ENCODE peak calls at places on chromosomes 6 and 20, in four cellular contexts. H is WTC11, A is GM12878, S is HEK293T. M is an unnamed sample.

GRCh38 chr6:128520436-128521301 is at the start of gene PTPRK:
- DNase-seq in H (peak; percentile 96), S (peak; percentile 89), A (no peak), M (peak; percentile 76)

GRCh38 chr6:111765681-111766523 is 107.3 kb downstream of the FYN start:
- DNase-seq in H (no peak), S (no peak), A (no peak), M (no peak)

GRCh38 chr6:116008470-116009229 is 52.0 kb downstream of the FRK start:
- DNase-seq in S (no peak), H (no peak), A (peak; percentile 73), M (peak; percentile 6)

GRCh38 chr6:150755042-150755441 is 110.5 kb upstream of the MTHFD1L start:
- DNase-seq in A (no peak), S (no peak), H (no peak), M (no peak)

GRCh38 chr6:156886409-156886808 is 109.2 kb downstream of the ARID1B start:
- DNase-seq in A (no peak), H (no peak), S (no peak), M (no peak)

GRCh38 chr6:28719275-28719940 is 193.7 kb downstream of the GPX5 start:
- DNase-seq in A (no peak), H (peak; percentile 80), S (no peak), M (peak; percentile 67)

GRCh38 chr6:101445527-101445926 is 52.0 kb downstream of the GRIK2 start:
- DNase-seq in S (no peak), A (no peak), H (no peak), M (no peak)

GRCh38 chr20:62771396-62772102 is 24.7 kb upstream of the MRGBP start:
- DNase-seq in A (no peak), H (no peak), S (no peak), M (no peak)

GRCh38 chr6:2865270-2866182 is 23.9 kb upstream of the SERPINB1 start:
- DNase-seq in A (no peak), H (no peak), S (no peak), M (no peak)

GRCh38 chr6:100464162-100464851 is 414 bp downstream of the SIM1 start:
- DNase-seq in S (peak; percentile 35), H (no peak), A (no peak), M (no peak)

GRCh38 chr6:67558985-67559384 is 1076.1 kb upstream of the ADGRB3 start:
- DNase-seq in A (no peak), H (no peak), S (no peak), M (no peak)

GRCh38 chr6:55659304-55659703 is 80.3 kb upstream of the HMGCLL1 start:
- DNase-seq in S (no peak), A (no peak), H (no peak), M (no peak)

GRCh38 chr6:155628315-155628714 is 172.7 kb upstream of the NOX3 start:
- DNase-seq in S (no peak), H (no peak), A (peak; percentile 8), M (no peak)

GRCh38 chr6:98539669-98540207 is 294.6 kb upstream of the POU3F2 start:
- DNase-seq in A (no peak), H (no peak), S (peak; percentile 24), M (no peak)

GRCh38 chr6:143293526-143293925 is 157.0 kb downstream of the ADAT2 start:
- DNase-seq in S (no peak), H (no peak), A (no peak), M (no peak)

GRCh38 chr20:56400001-56400640 is 7.7 kb downstream of the CSTF1 start:
- DNase-seq in A (peak; percentile 31), S (peak; percentile 53), H (peak; percentile 32), M (peak; percentile 51)

GRCh38 chr6:98977606-98978292 is 30.0 kb upstream of the FBXL4 start:
- DNase-seq in A (no peak), S (no peak), H (no peak), M (no peak)

GRCh38 chr6:17365961-17366360 is 27.4 kb upstream of the CAP2 start:
- DNase-seq in H (no peak), A (no peak), S (no peak), M (no peak)

GRCh38 chr6:131877999-131878789 is 70.4 kb downstream of the ENPP1 start:
- DNase-seq in H (no peak), A (no peak), S (no peak), M (no peak)

GRCh38 chr6:150813319-150813992 is 52.0 kb upstream of the MTHFD1L start:
- DNase-seq in S (no peak), A (peak; percentile 78), H (no peak), M (peak; percentile 92)

GRCh38 chr6:21914121-21914973 is 320.8 kb downstream of the SOX4 start:
- DNase-seq in H (no peak), S (peak; percentile 20), A (no peak), M (no peak)

GRCh38 chr20:4664691-4665360 is 56.9 kb upstream of the PRND start:
- DNase-seq in S (no peak), H (no peak), A (no peak), M (no peak)

GRCh38 chr6:146950351-146950835 is 253.8 kb upstream of the STXBP5 start:
- DNase-seq in S (no peak), H (no peak), A (no peak), M (no peak)
- TF ChIP-seq SP1 in S (no peak), H (no peak), A (no peak), M (no peak)

GRCh38 chr20:25033941-25034335 is 24.0 kb downstream of the ACSS1 start:
- DNase-seq in H (no peak), S (no peak), A (no peak), M (no peak)
- TF ChIP-seq SP1 in H (no peak), S (no peak), A (no peak), M (no peak)

DNA sequence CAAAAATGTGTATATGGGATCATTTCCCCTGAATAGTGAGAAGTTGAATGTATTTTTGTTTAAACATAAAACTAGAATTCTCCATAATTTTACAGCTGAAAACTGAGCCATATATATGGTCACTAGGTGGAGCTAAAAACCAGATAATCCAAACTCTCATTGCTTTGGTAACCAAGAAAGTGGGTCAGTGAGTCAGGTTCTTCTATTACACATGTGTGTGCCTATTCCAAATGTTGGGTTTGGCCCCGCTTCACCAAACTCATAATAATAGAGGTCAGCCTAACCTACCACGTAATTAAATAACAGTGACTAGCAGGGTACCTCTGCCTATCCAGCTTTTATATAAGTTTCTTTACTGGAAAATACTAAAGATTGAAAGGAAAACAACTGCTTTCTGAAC is 19.3 kb upstream of the RNGTT start:
- DNase-seq in H (no peak), A (peak; percentile 19), S (peak; percentile 47), M (peak; percentile 57)
- TF ChIP-seq SP1 in H (no peak), A (no peak), S (no peak), M (no peak)

DNA sequence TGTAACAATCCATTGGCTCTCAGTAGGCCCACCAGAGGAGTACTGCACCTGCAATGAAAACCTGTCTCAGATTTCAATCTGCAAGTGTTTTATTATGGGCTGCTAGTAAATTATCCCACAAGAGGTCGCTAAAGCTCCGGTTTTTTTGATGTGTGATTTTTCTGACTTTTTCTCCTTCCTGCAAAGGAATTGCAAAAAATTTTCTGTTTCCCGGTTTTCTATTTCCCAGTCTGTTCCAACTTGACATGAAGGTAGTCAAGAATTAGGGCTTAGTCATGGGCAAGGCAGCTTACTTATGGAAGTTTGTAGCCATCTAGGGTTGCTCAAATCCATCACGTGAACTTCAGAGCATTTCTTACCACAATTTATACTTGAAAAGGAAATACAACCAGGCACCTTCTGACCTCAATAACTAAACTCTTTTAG is 38.5 kb upstream of the AHI1 start:
- DNase-seq in H (no peak), S (peak; percentile 66), A (peak; percentile 4), M (peak; percentile 31)
- TF ChIP-seq SP1 in H (no peak), S (no peak), A (no peak), M (no peak)

GRCh38 chr6:70299456-70299855 is 3.4 kb downstream of the COL9A1 start:
- DNase-seq in S (peak; percentile 17), A (no peak), H (no peak), M (no peak)

GRCh38 chr6:70304611-70305010 is 1.7 kb upstream of the COL9A1 start:
- DNase-seq in H (no peak), S (no peak), A (no peak), M (no peak)

GRCh38 chr6:70307008-70307407 is 4.1 kb upstream of the COL9A1 start:
- DNase-seq in H (no peak), A (no peak), S (no peak), M (no peak)

GRCh38 chr6:70298070-70298469 is 4.8 kb downstream of the COL9A1 start:
- DNase-seq in H (no peak), S (no peak), A (no peak), M (no peak)

GRCh38 chr6:70303034-70303525 is at the start of gene COL9A1:
- DNase-seq in H (no peak), S (no peak), A (no peak), M (no peak)
- TF ChIP-seq SP1 in H (no peak), S (no peak), A (no peak), M (no peak)

DNA sequence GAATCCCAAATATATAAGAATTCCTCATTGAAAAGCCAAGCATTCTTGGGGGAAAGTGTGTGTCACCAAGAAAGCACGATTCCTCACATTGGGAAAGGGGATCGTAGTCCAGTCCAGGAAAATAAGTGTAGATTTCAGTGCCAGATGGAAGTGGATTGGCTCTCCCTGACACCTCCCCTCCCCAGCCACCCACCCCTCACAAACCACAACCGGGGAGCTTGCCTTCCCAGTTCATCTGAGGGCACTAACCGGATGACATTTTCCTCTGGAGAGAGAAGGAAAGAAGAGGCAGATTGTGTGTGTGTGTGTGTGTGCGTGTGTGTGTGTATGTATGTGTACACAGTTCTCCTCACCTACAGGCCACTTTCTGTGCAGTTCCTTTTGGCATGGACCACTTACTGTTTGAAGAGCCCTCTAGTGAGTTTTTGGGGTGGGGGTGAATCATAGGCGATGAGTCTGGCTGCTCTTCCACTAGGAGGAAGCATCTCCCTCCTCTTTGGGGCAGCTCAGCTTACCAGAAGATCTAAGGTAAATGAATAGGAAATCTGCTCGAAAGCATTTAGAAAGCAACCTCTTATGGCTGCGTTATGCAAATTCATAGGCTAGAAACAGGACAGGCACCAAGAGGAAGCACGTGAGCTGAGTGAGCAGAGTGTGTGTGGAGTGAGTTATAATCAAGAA is 20.8 kb downstream of the DAAM2 start:
- DNase-seq in A (peak; percentile 36), S (no peak), H (no peak), M (no peak)
- TF ChIP-seq SP1 in A (no peak), S (no peak), H (no peak), M (no peak)

GRCh38 chr6:84258866-84259265 is 31.4 kb upstream of the CEP162 start:
- DNase-seq in H (no peak), A (no peak), S (no peak), M (no peak)

GRCh38 chr6:84252140-84252539 is 24.7 kb upstream of the CEP162 start:
- DNase-seq in H (no peak), S (no peak), A (no peak), M (no peak)

GRCh38 chr6:84258268-84258667 is 30.8 kb upstream of the CEP162 start:
- DNase-seq in S (no peak), A (no peak), H (no peak), M (no peak)

GRCh38 chr6:84253380-84253779 is 25.9 kb upstream of the CEP162 start:
- DNase-seq in H (no peak), A (no peak), S (no peak), M (no peak)

GRCh38 chr6:84255641-84256040 is 28.2 kb upstream of the CEP162 start:
- DNase-seq in S (no peak), A (no peak), H (no peak), M (no peak)
- TF ChIP-seq SP1 in S (no peak), A (no peak), H (no peak), M (no peak)

GRCh38 chr6:145529582-145529981 is 205.7 kb downstream of the EPM2A start:
- DNase-seq in S (no peak), H (no peak), A (no peak), M (no peak)
- TF ChIP-seq SP1 in S (no peak), H (no peak), A (no peak), M (no peak)

GRCh38 chr20:15768370-15768741 is 804.9 kb downstream of the KIF16B start:
- DNase-seq in H (no peak), S (no peak), A (no peak), M (no peak)
- TF ChIP-seq SP1 in H (no peak), S (no peak), A (no peak), M (no peak)